ENCODE peak calls at places on chromosome 14, in five cellular contexts. One of them, this sample, is unnamed.

GRCh38 chr14:89294872-89295271 is 122.2 kb downstream of the FOXN3 start:
- DNase-seq in cardiac muscle cell: no peak
- DNase-seq in AG09319: no peak
- DNase-seq in pancreas: no peak
- DNase-seq in choroid plexus epithelial cell: no peak
- DNase-seq in this sample: no peak

GRCh38 chr14:101598159-101598558 is 36.9 kb downstream of the DIO3 start:
- DNase-seq in pancreas: peak
- DNase-seq in cardiac muscle cell: no peak
- DNase-seq in choroid plexus epithelial cell: no peak
- DNase-seq in AG09319: no peak
- DNase-seq in this sample: no peak

GRCh38 chr14:35046751-35047536 is 872 bp downstream of the FAM177A1 start:
- DNase-seq in cardiac muscle cell: no peak
- DNase-seq in choroid plexus epithelial cell: peak
- DNase-seq in pancreas: peak
- DNase-seq in AG09319: no peak
- DNase-seq in this sample: peak

GRCh38 chr14:104891664-104892500 is 26.8 kb downstream of the CEP170B start:
- DNase-seq in cardiac muscle cell: no peak
- DNase-seq in choroid plexus epithelial cell: no peak
- DNase-seq in AG09319: no peak
- DNase-seq in pancreas: peak
- DNase-seq in this sample: no peak

GRCh38 chr14:79831198-79831890 is 380.0 kb downstream of the DIO2 start:
- DNase-seq in choroid plexus epithelial cell: peak
- DNase-seq in AG09319: no peak
- DNase-seq in pancreas: no peak
- DNase-seq in cardiac muscle cell: peak
- DNase-seq in this sample: no peak

GRCh38 chr14:78985668-78986073 is 815.5 kb downstream of the NRXN3 start:
- DNase-seq in choroid plexus epithelial cell: peak
- DNase-seq in pancreas: no peak
- DNase-seq in cardiac muscle cell: no peak
- DNase-seq in AG09319: no peak
- DNase-seq in this sample: no peak

GRCh38 chr14:95503365-95504134 is 12.9 kb downstream of the SYNE3 start:
- DNase-seq in cardiac muscle cell: no peak
- DNase-seq in AG09319: no peak
- DNase-seq in choroid plexus epithelial cell: peak
- DNase-seq in pancreas: no peak
- DNase-seq in this sample: no peak

GRCh38 chr14:67461341-67461985 is 27.1 kb downstream of the TMEM229B start:
- DNase-seq in choroid plexus epithelial cell: peak
- DNase-seq in AG09319: no peak
- DNase-seq in pancreas: peak
- DNase-seq in cardiac muscle cell: peak
- DNase-seq in this sample: no peak

GRCh38 chr14:21053184-21054122 is 4.2 kb upstream of the RNASE8 start:
- DNase-seq in cardiac muscle cell: no peak
- DNase-seq in pancreas: no peak
- DNase-seq in AG09319: no peak
- DNase-seq in choroid plexus epithelial cell: no peak
- DNase-seq in this sample: no peak

GRCh38 chr14:75927564-75928087 is 54.2 kb downstream of the TGFB3 start:
- DNase-seq in AG09319: no peak
- DNase-seq in cardiac muscle cell: no peak
- DNase-seq in choroid plexus epithelial cell: no peak
- DNase-seq in pancreas: no peak
- DNase-seq in this sample: no peak

GRCh38 chr14:53792909-53793308 is 163.7 kb downstream of the BMP4 start:
- DNase-seq in choroid plexus epithelial cell: no peak
- DNase-seq in cardiac muscle cell: no peak
- DNase-seq in AG09319: no peak
- DNase-seq in pancreas: no peak
- DNase-seq in this sample: no peak
- TF ChIP-seq CTCF in choroid plexus epithelial cell: no peak
- TF ChIP-seq CTCF in cardiac muscle cell: no peak
- TF ChIP-seq CTCF in AG09319: no peak
- TF ChIP-seq CTCF in pancreas: no peak
- TF ChIP-seq CTCF in this sample: no peak

GRCh38 chr14:94029671-94030203 is 3.6 kb downstream of the OTUB2 start:
- DNase-seq in AG09319: no peak
- DNase-seq in choroid plexus epithelial cell: no peak
- DNase-seq in pancreas: no peak
- DNase-seq in cardiac muscle cell: no peak
- DNase-seq in this sample: no peak

GRCh38 chr14:94031880-94032279 is 5.7 kb downstream of the OTUB2 start:
- DNase-seq in choroid plexus epithelial cell: no peak
- DNase-seq in pancreas: no peak
- DNase-seq in cardiac muscle cell: no peak
- DNase-seq in AG09319: no peak
- DNase-seq in this sample: no peak

GRCh38 chr14:94030571-94030970 is 4.4 kb downstream of the OTUB2 start:
- DNase-seq in choroid plexus epithelial cell: no peak
- DNase-seq in cardiac muscle cell: no peak
- DNase-seq in pancreas: no peak
- DNase-seq in AG09319: no peak
- DNase-seq in this sample: no peak

GRCh38 chr14:94029250-94029649 is 3.1 kb downstream of the OTUB2 start:
- DNase-seq in cardiac muscle cell: no peak
- DNase-seq in choroid plexus epithelial cell: no peak
- DNase-seq in pancreas: no peak
- DNase-seq in AG09319: no peak
- DNase-seq in this sample: no peak

DNA sequence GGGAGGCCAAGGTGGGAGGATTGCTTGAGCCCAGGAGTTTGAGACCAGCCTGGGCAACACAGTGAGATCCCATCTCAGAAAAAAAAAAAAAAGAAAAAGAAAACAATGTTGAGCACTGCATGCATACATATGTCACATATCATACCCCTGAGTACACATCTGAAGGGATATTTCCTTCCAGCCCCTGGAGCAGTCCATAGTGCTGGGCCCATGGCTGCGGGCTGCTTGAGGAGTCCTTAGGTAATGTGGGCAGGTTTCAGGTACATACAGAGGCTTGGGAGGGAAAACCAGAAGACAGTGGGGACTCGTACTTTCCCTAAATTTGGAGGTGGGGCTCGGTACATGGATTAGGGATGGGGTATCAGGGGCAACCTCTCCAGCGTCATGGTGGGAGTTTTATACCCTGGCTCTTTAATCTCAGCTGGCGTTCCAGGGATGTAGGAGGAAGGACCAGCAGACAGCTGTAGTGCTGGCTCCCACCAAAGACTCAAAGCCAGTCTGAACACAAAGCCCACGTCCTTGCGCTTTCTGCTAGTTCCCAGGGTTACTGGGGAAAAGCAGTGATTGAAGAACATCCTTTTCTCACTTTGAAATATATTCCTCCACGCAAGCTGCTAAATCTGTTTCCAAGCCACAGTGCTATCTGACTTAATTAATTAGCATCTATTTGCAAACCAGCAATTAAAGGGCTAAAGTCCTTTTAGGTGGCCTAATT is 5.2 kb downstream of the OTUB2 start:
- DNase-seq in cardiac muscle cell: no peak
- DNase-seq in pancreas: no peak
- DNase-seq in choroid plexus epithelial cell: no peak
- DNase-seq in AG09319: no peak
- DNase-seq in this sample: no peak
- TF ChIP-seq CTCF in cardiac muscle cell: no peak
- TF ChIP-seq CTCF in pancreas: no peak
- TF ChIP-seq CTCF in choroid plexus epithelial cell: no peak
- TF ChIP-seq CTCF in AG09319: no peak
- TF ChIP-seq CTCF in this sample: no peak

GRCh38 chr14:38012056-38012455 is 195.6 kb upstream of the SSTR1 start:
- DNase-seq in choroid plexus epithelial cell: no peak
- DNase-seq in cardiac muscle cell: no peak
- DNase-seq in pancreas: no peak
- DNase-seq in AG09319: no peak
- DNase-seq in this sample: no peak

DNA sequence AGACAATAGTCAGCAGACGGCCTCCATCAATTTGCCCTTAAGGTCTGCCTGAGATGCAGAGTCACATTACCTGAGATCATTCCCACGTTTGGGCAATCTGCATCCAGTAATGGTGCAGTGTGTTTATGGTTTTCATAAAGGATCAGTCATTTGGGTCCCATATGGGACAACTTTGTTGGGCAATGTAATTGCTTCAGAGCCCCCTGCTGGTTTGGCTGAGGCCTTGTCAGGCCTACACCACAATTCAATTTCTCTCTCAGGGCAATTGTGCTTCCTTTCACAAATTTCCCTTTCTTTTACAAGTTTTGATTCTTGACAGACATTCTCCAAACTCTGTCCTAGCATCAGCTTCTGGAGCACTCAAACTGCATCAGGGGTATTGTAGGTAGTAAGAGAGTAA is 191.2 kb upstream of the SSTR1 start:
- DNase-seq in cardiac muscle cell: peak
- DNase-seq in choroid plexus epithelial cell: peak
- DNase-seq in AG09319: no peak
- DNase-seq in pancreas: no peak
- DNase-seq in this sample: no peak
- TF ChIP-seq CTCF in cardiac muscle cell: peak
- TF ChIP-seq CTCF in choroid plexus epithelial cell: peak
- TF ChIP-seq CTCF in AG09319: peak
- TF ChIP-seq CTCF in pancreas: peak
- TF ChIP-seq CTCF in this sample: no peak

DNA sequence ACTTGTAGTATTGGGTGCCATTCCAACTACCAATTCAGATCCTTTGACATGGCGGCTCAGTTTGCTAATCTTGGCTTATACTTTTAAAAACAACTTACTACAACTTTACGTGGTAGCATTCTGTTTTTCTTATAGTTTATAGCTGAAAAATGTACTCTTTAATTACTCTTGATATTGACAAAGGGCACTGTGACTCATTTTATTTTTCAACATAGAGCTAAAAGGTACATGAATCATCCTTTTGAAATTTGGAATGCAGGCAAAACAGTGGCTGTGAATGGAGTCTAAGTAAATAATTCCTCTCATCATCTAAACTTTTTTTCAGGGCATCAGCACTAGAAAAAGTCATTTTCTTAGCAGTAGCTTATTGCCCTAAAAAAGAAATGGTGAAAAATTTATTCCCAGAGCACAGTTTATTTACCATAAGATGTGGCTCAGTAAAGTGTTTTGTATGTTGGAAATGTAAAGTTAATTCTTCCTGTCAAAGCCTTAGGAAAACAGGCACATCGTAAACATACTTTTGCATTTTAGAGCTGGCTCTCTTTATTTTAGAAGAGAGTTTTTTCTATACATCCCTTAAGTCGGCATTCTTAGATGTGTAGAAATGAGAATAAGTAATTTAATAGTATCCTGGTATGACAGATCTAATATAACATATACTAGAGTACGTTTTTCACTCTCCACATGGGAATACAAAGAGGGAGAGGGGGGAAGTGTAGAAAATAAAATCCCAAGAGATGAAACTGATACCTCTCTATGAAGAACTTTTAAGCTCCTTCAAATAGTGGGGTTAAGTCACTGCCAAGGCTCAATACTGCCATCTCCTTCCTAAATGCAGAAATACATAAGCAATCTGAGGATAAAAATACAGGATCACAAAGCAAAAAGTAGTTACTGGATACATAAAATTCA is 55.2 kb downstream of the SLC25A21 start:
- DNase-seq in choroid plexus epithelial cell: peak
- DNase-seq in pancreas: no peak
- DNase-seq in cardiac muscle cell: no peak
- DNase-seq in AG09319: peak
- DNase-seq in this sample: no peak
- TF ChIP-seq CTCF in choroid plexus epithelial cell: peak
- TF ChIP-seq CTCF in pancreas: no peak
- TF ChIP-seq CTCF in cardiac muscle cell: no peak
- TF ChIP-seq CTCF in AG09319: peak
- TF ChIP-seq CTCF in this sample: no peak

DNA sequence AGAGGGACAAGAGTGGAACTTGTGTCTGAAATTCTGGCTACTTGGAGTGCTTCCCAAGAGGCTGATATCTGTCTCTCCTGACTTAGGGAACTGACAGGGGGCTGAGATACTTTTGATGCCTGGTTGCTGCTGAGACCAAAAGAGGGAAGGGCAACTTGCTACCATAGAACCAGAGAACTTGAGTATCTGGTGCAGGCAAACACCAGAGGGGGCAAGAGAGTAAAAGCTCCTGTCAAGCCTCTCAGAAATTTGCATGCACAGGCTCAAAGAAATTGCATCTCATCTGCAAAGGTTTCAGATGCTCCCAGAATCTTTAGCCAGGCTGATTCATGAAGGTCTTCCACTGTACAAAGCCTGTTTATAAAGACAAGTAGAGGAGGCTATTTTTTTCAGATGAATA is 391.3 kb upstream of the FOXG1 start:
- DNase-seq in pancreas: no peak
- DNase-seq in AG09319: peak
- DNase-seq in cardiac muscle cell: peak
- DNase-seq in choroid plexus epithelial cell: peak
- DNase-seq in this sample: no peak
- TF ChIP-seq CTCF in pancreas: no peak
- TF ChIP-seq CTCF in AG09319: peak
- TF ChIP-seq CTCF in cardiac muscle cell: peak
- TF ChIP-seq CTCF in choroid plexus epithelial cell: peak
- TF ChIP-seq CTCF in this sample: no peak

GRCh38 chr14:100065161-100065871 is at the start of gene EVL:
- DNase-seq in cardiac muscle cell: no peak
- DNase-seq in choroid plexus epithelial cell: no peak
- DNase-seq in pancreas: peak
- DNase-seq in AG09319: no peak
- DNase-seq in this sample: peak
- TF ChIP-seq CTCF in cardiac muscle cell: no peak
- TF ChIP-seq CTCF in choroid plexus epithelial cell: no peak
- TF ChIP-seq CTCF in pancreas: no peak
- TF ChIP-seq CTCF in AG09319: no peak
- TF ChIP-seq CTCF in this sample: no peak

GRCh38 chr14:81302613-81303012 is 81.9 kb upstream of the GTF2A1 start:
- DNase-seq in cardiac muscle cell: no peak
- DNase-seq in pancreas: no peak
- DNase-seq in choroid plexus epithelial cell: no peak
- DNase-seq in AG09319: no peak
- DNase-seq in this sample: no peak
- TF ChIP-seq CTCF in cardiac muscle cell: no peak
- TF ChIP-seq CTCF in pancreas: no peak
- TF ChIP-seq CTCF in choroid plexus epithelial cell: no peak
- TF ChIP-seq CTCF in AG09319: no peak
- TF ChIP-seq CTCF in this sample: no peak